ENCODE peak calls at places on chromosomes 12 and 14, in six cellular contexts. L is astrocyte, F is BE2C, R is uterus, V is neural progenitor cell, C is lung. W is an unnamed sample. For H3K4me1 and H3K36me3, the result is how much of the 10 kb centered on the place peaks cover.

GRCh38 chr12:76558684-76559276 is 791 bp downstream of the OSBPL8 start:
- DNase-seq in L (peak), V (peak), C (peak), F (peak), R (peak), W (peak)

GRCh38 chr14:80988192-80988591 is 32.8 kb downstream of the TSHR start:
- DNase-seq in R (no peak), V (no peak), F (no peak), L (no peak), C (no peak), W (no peak)

GRCh38 chr12:131347345-131347714 is 363.6 kb upstream of the SFSWAP start:
- DNase-seq in V (no peak), R (no peak), F (no peak), L (no peak), C (no peak), W (no peak)

GRCh38 chr14:21084396-21084795 is 14.1 kb downstream of the ZNF219 start:
- DNase-seq in L (no peak), C (no peak), R (no peak), F (no peak), V (no peak), W (no peak)

GRCh38 chr12:20572451-20572850 is 122.7 kb upstream of the SLCO1C1 start:
- DNase-seq in C (no peak), V (no peak), L (no peak), R (no peak), F (no peak), W (no peak)

GRCh38 chr12:91179315-91179714 is 3.3 kb downstream of the DCN start:
- DNase-seq in F (no peak), L (no peak), R (no peak), C (no peak), V (no peak), W (no peak)

GRCh38 chr12:121812320-121812871 is 8.6 kb downstream of the SETD1B start:
- DNase-seq in L (peak), C (peak), V (peak), F (peak), R (peak), W (no peak)

GRCh38 chr14:106013879-106014376 is 487.5 kb downstream of the TMEM121 start:
- DNase-seq in R (no peak), L (no peak), V (no peak), F (no peak), C (no peak), W (no peak)

GRCh38 chr14:64753374-64753773 is 49.1 kb downstream of the PLEKHG3 start:
- DNase-seq in R (no peak), F (no peak), L (no peak), V (no peak), C (no peak), W (no peak)

GRCh38 chr12:107242189-107242588 is 148.8 kb upstream of the CRY1 start:
- DNase-seq in R (no peak), V (no peak), F (no peak), C (no peak), L (peak), W (no peak)

GRCh38 chr12:104480826-104481457 is 24.2 kb downstream of the CHST11 start:
- DNase-seq in R (no peak), L (peak), C (no peak), V (no peak), F (no peak), W (no peak)

GRCh38 chr14:96962337-96962736 is 165.2 kb downstream of the VRK1 start:
- DNase-seq in L (no peak), F (no peak), V (no peak), R (no peak), C (no peak), W (no peak)

GRCh38 chr14:50007123-50007903 is 109.1 kb downstream of the VCPKMT start:
- DNase-seq in V (no peak), F (no peak), C (no peak), L (no peak), R (no peak), W (no peak)

GRCh38 chr12:123269980-123270379 is 1.7 kb downstream of the CDK2AP1 start:
- DNase-seq in V (peak), L (no peak), R (no peak), F (no peak), C (no peak), W (no peak)

GRCh38 chr12:115598827-115599226 is 678.7 kb downstream of the MED13L start:
- DNase-seq in R (no peak), V (peak), F (no peak), L (peak), C (no peak), W (no peak)

GRCh38 chr14:45253754-45254300 is 825 bp upstream of the MIS18BP1 start:
- DNase-seq in C (peak), R (peak), F (no peak), V (no peak), L (peak), W (no peak)

GRCh38 chr14:34059925-34060746 is 109.3 kb upstream of the EGLN3 start:
- DNase-seq in C (peak), F (peak), V (peak), L (peak), R (peak), W (peak)

GRCh38 chr12:30898846-30899245 is 27.7 kb upstream of the TSPAN11 start:
- DNase-seq in V (no peak), R (no peak), F (no peak), C (no peak), L (no peak), W (no peak)

GRCh38 chr12:45914090-45914489 is 76.3 kb downstream of the SCAF11 start:
- DNase-seq in L (peak), V (peak), F (no peak), R (no peak), C (no peak), W (no peak)

GRCh38 chr12:5078423-5078822 is 34.7 kb downstream of the KCNA5 start:
- DNase-seq in L (peak), F (peak), C (no peak), V (no peak), R (no peak), W (peak)

GRCh38 chr14:63452796-63453195 is 90.4 kb downstream of the PPP2R5E start:
- DNase-seq in C (no peak), L (peak), R (no peak), F (no peak), V (no peak), W (no peak)

GRCh38 chr12:2044165-2044564 is 8.6 kb upstream of the CACNA1C start:
- DNase-seq in V (no peak), L (no peak), F (no peak), C (no peak), R (no peak), W (no peak)

GRCh38 chr14:103734081-103734888 is 18.7 kb downstream of the ZFYVE21 start:
- DNase-seq in C (no peak), F (no peak), R (no peak), V (no peak), L (no peak), W (no peak)

GRCh38 chr12:124506145-124506831 is 61.1 kb downstream of the NCOR2 start:
- DNase-seq in L (peak), V (peak), F (peak), C (peak), R (peak), W (peak)

GRCh38 chr14:94396628-94397210 is 8.3 kb upstream of the SERPINA1 start:
- DNase-seq in V (no peak), L (no peak), R (no peak), C (no peak), F (no peak), W (no peak)

GRCh38 chr14:94395900-94396574 is 7.6 kb upstream of the SERPINA1 start:
- DNase-seq in L (no peak), C (no peak), R (no peak), V (no peak), F (no peak), W (no peak)

GRCh38 chr14:94394025-94394493 is 5.7 kb upstream of the SERPINA1 start:
- DNase-seq in V (no peak), R (no peak), F (no peak), L (no peak), C (no peak), W (no peak)

GRCh38 chr14:94394594-94395305 is 6.3 kb upstream of the SERPINA1 start:
- DNase-seq in L (peak), F (no peak), R (no peak), C (peak), V (no peak), W (peak)

DNA sequence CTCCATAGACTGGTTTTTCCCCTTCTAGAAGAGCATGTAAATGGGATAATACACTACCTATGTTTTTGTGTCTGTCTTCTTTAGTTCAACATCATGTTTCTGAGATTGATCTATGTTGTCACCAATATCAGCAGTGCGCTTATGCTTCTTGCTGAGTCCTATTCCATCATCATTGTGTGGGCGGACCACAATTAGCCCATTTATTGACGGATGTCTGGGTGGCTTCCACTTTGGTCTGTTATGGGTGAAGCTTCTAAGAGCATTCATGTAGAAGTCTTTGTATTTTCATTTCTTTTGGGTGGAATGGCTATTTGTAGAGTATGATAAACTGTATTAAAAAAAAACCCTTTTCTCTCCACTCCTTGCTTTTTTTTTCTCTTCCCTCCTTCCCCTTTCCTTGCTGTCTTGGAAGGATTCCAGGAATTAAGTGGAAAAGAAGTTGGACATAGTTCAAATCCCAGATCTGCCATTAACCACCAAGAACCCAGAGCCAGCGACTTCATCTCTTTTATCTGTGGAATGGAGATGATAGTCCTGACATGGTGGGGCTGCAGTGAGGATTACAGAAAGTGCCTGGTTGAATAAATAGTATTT is 7.0 kb upstream of the SERPINA1 start:
- DNase-seq in L (no peak), F (no peak), C (no peak), R (no peak), V (no peak), W (no peak)
- H3K4me1 ChIP-seq in L (under half), F (under half), C (under half), R (under half), V (under half), W (under half)

GRCh38 chr14:31000629-31001338 is 24.7 kb upstream of the AP4S1 start:
- DNase-seq in F (no peak), L (no peak), R (no peak), V (no peak), C (no peak), W (no peak)
- H3K36me3 ChIP-seq in F (under half), L (under half), R (under half), V (under half), C (under half), W (under half)

GRCh38 chr14:67996235-67996634 is 176.7 kb downstream of the RAD51B start:
- DNase-seq in R (no peak), F (no peak), L (no peak), C (no peak), V (no peak), W (no peak)
- H3K4me1 ChIP-seq in R (under half), F (under half), L (under half), C (under half), V (under half), W (under half)

GRCh38 chr14:84237881-84238280 is 1292.1 kb upstream of the FLRT2 start:
- DNase-seq in C (no peak), L (no peak), V (no peak), R (no peak), F (no peak), W (no peak)
- H3K36me3 ChIP-seq in C (under half), L (under half), V (under half), R (under half), F (under half), W (under half)

GRCh38 chr12:113077057-113077858 is 20.7 kb downstream of the DTX1 start:
- DNase-seq in V (peak), L (no peak), C (no peak), R (no peak), F (no peak), W (no peak)

GRCh38 chr12:113077859-113078256 is 21.3 kb downstream of the DTX1 start:
- DNase-seq in V (peak), C (no peak), F (no peak), L (no peak), R (no peak), W (no peak)

GRCh38 chr12:113073586-113073985 is 17.1 kb downstream of the DTX1 start:
- DNase-seq in R (no peak), F (no peak), C (no peak), V (no peak), L (no peak), W (no peak)

GRCh38 chr12:113072136-113072535 is 15.6 kb downstream of the DTX1 start:
- DNase-seq in F (no peak), L (no peak), C (no peak), V (no peak), R (no peak), W (no peak)

DNA sequence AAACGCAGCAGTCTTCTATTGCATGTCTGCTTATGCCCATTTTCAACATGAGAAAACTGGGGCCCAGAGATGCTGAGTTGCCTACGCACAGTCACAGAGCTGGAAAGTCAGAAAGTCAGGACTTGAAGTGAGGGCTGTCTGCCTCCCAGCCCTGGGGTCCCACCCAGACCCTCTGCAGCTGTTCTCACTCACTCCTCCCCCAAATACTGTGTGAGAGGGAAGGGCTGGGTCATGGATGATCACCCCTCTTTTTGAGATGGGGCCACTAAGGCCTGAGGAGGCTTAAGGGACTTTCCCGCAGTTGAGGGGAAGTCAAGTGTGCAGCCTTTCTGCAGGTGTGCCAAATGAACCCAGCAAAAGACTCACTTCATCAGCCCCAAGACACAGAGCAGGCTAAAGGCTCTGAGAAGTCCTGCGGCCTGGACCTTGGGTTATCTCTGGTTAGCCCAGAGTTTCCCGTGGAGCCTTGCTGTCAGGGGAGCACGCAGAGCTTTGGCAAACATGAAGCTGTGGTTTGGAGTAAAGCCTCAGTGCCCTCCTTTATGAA is 18.7 kb downstream of the DTX1 start:
- DNase-seq in R (no peak), L (no peak), C (no peak), F (no peak), V (no peak), W (no peak)
- H3K4me1 ChIP-seq in R (under half), L (under half), C (under half), F (under half), V (under half), W (under half)

DNA sequence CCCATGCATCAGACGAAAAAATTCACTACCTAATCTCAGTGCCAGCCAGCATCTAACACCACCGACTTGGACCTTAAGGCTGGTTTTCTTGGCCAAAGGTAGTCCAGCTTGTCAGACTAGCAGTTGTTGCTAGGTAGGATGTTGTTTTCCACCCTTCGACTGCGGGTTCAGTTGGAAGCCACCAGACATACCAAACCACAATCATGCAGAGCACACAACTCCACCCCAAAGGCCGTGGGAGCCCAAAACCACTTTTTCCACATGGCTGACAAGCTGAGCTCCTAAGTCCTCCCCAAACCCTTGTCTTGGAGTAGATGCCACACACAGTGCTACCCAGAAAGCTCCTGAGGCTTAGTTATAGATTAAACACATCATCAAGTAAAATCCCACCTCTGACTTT is 46.8 kb downstream of the LRIG3 start:
- DNase-seq in V (no peak), C (no peak), R (no peak), L (peak), F (no peak), W (no peak)
- H3K36me3 ChIP-seq in V (under half), C (under half), R (under half), L (half or more), F (under half), W (half or more)